ENCODE peak calls at places on chromosomes 13 and 19, in four cellular contexts. I is adrenal gland, V is transverse colon, E is PC-3. G is an unnamed sample.

GRCh38 chr19:31340059-31341025 is 8.9 kb downstream of the TSHZ3 start:
- DNase-seq in I (no peak), V (no peak), E (no peak), G (no peak)

GRCh38 chr13:41054212-41054877 is 7.0 kb upstream of the WBP4 start:
- DNase-seq in I (no peak), V (peak; percentile 42), E (peak; percentile 72), G (no peak)

GRCh38 chr13:51959773-51960172 is 51.5 kb downstream of the ATP7B start:
- DNase-seq in I (no peak), V (peak; percentile 81), E (no peak), G (no peak)

GRCh38 chr13:107373551-107373950 is 805.6 kb upstream of the ARGLU1 start:
- DNase-seq in I (no peak), V (no peak), E (peak; percentile 75), G (no peak)

GRCh38 chr19:30227661-30228112 is 144.5 kb upstream of the ZNF536 start:
- DNase-seq in I (peak; percentile 74), V (peak; percentile 57), E (peak; percentile 48), G (peak; percentile 64)

GRCh38 chr13:98272549-98272948 is 95.5 kb upstream of the RNF113B start:
- DNase-seq in I (no peak), V (no peak), E (no peak), G (no peak)

GRCh38 chr13:101520672-101521071 is 68.2 kb downstream of the ITGBL1 start:
- DNase-seq in I (no peak), V (no peak), E (peak; percentile 68), G (no peak)

GRCh38 chr19:8149261-8150094 is at the start of gene FBN3:
- DNase-seq in I (no peak), V (no peak), E (no peak), G (no peak)

GRCh38 chr13:83065136-83065535 is 817.1 kb downstream of the SLITRK1 start:
- DNase-seq in I (peak; percentile 65), V (peak; percentile 24), E (no peak), G (no peak)

GRCh38 chr19:54541712-54542111 is 31.9 kb upstream of the LILRA2 start:
- DNase-seq in I (no peak), V (no peak), E (no peak), G (no peak)

GRCh38 chr19:17580470-17581000 is 25.1 kb downstream of the COLGALT1 start:
- DNase-seq in I (no peak), V (no peak), E (no peak), G (no peak)

GRCh38 chr19:1860133-1860775 is 3.1 kb downstream of the KLF16 start:
- DNase-seq in I (peak; percentile 83), V (peak; percentile 85), E (no peak), G (no peak)

GRCh38 chr19:50679177-50680125 is 30.2 kb downstream of the C19orf81 start:
- DNase-seq in I (peak; percentile 95), V (peak; percentile 77), E (peak; percentile 88), G (peak; percentile 72)

GRCh38 chr13:108643646-108644353 is 14.4 kb downstream of the MYO16 start:
- DNase-seq in I (no peak), V (no peak), E (no peak), G (no peak)

GRCh38 chr13:95087746-95088305 is 213.4 kb downstream of the ABCC4 start:
- DNase-seq in I (no peak), V (no peak), E (peak; percentile 69), G (no peak)

GRCh38 chr19:1611353-1611752 is 6.1 kb upstream of the UQCR11 start:
- DNase-seq in I (no peak), V (no peak), E (no peak), G (no peak)

GRCh38 chr13:95185311-95185710 is 115.9 kb downstream of the ABCC4 start:
- DNase-seq in I (no peak), V (no peak), E (peak; percentile 40), G (no peak)

GRCh38 chr19:12833747-12834417 is 497 bp downstream of the RTBDN start:
- DNase-seq in I (no peak), V (peak; percentile 19), E (peak; percentile 39), G (no peak)

GRCh38 chr13:109781384-109782065 is 4.9 kb downstream of the IRS2 start:
- DNase-seq in I (peak; percentile 87), V (no peak), E (no peak), G (no peak)

GRCh38 chr19:10418281-10419199 is 1.8 kb upstream of the PDE4A start:
- DNase-seq in I (no peak), V (no peak), E (no peak), G (no peak)

DNA sequence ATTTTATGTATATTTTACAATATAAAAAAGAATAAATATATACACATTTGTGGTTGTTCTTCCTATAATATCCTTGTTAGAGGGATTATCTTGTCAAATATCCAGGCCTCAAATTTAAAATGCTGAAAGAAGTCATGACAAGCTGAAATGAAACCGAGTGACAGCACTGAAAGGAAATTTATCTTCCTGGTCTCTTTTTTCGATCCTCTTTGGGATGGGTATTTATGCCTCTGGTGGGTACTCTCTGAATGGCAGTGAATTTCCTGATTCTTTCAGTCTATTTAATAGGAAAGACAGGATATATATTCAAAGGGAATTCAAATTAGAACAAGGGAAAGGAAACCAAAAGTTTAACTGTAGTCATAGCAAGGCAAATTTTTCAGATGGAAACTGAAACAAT is 98.0 kb downstream of the DLEU7 start:
- DNase-seq in I (no peak), V (no peak), E (peak; percentile 11), G (no peak)
- TF ChIP-seq CTCF in I (no peak), V (no peak), E (peak; percentile 20), G (no peak)

DNA sequence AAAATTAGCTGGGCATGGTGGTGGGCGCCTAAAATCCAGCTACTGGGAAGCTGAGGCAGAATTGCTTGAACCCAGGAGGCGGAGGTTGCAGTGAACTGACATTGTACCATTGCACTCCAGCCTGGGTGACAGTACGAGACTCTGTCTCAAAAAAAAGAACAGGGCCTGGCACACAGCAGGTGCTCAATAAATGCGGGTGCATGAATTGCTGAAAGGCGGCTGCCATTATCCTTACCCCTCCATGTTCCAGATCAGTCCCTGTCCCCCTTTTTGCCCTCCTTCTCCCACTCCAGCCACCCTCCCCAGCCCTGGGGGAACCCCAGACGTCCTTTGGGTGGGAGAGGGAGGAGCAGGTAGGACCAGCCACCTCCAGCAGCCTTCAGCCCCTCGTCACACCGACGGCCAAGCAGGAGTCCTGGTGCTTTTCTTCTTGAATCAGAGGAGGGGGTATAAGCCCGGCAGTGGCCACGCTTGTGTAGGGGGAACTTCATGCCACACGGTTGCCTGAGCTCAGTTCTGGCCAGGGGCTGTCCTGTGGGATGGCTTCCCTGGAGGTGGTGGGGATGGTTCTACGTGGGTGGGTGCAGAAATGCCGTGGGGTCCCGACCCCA is 20.4 kb upstream of the NFIC start:
- DNase-seq in I (no peak), V (no peak), E (no peak), G (no peak)
- H3K27ac ChIP-seq in I (peak overlapping the region; percentile 84), V (peak overlapping the region; percentile 83), E (no peak overlapping the region), G (peak overlapping the region; percentile 81)

DNA sequence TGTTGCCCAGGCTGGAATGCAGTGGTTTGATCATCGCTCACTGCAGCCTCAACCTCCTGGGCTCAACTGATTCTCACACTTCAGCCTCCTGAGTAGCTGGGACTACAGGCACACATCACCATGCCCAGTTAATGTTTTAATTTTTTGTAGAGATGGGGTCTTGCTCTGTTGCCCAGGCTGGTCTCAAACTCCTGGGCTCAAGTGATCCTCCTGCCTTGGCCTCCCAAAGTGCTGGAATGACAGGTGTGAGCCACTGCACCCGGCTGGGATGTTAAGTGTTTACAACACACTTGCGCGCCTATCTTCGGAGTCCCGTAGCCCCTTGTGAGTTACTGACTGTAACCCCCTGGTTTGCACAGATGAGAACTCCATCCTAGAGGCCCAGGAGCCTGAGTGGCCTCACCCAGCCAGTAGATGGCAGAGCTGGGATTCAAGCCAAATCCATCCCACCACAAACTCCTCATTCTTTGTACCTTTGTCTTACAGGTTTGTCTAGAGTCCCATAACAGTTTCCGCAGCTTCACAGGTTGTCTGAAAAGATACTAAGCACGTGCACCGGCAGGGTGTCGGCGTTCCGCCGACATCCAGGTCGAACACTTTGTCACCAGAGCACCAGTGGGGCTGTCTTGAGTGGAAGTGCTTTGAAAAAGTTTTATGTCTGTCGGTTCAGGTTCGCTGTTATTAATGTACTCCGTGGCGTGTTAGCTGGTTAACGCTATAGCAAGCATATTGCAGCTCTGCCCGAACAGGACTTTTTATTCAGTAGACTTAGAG is 14.7 kb downstream of the MAG start:
- DNase-seq in I (no peak), V (no peak), E (peak; percentile 50), G (no peak)
- TF ChIP-seq CTCF in I (no peak), V (no peak), E (peak; percentile 43), G (no peak)

GRCh38 chr19:45114116-45114515 is 21.1 kb downstream of the PPP1R37 start:
- DNase-seq in I (no peak), V (no peak), E (no peak), G (no peak)
- H3K27ac ChIP-seq in I (no peak overlapping the region), V (peak overlapping the region; percentile 54), E (no peak overlapping the region), G (no peak overlapping the region)

DNA sequence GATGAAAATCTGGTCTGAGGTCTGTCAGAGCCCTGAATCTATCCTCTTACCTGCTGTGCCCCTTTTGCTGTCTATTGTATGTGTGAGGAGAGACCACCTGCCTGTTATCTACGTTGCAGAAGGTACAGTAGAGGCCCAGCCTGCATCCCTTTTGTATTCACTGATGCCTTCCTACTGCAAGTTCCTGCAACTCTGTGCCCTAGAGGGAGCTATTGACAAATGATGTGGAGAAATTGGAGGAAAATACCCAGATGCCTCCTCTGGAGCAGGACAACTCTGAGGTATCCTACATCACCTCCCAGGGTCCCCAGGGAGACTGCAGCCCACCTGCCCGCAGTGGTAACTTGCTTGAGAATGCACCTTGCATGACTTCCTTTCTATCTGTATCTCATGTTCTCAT is 33.7 kb downstream of the SIAH3 start:
- DNase-seq in I (no peak), V (no peak), E (peak; percentile 27), G (no peak)
- TF ChIP-seq CTCF in I (no peak), V (no peak), E (peak; percentile 44), G (no peak)

DNA sequence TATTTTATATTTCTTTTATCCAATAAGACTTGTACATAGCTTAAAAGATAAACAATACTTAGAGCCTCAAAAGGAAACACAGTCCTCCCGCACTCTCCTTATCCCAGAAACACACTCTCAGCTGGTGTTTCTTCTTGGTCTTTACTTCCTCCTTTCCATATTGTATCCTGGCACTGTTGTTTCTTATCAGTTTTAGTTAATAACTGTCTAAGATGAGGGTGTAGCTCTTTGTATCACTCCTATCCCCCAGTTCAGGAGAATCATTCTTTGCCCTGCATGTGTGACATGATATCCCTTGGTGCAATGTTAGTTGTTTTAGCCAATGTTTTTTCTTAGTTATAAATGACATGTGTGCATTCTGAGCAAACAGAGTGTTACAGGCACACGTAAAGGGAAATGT is 52.2 kb downstream of the ARHGEF7 start:
- DNase-seq in I (no peak), V (no peak), E (no peak), G (no peak)
- H3K27ac ChIP-seq in I (no peak overlapping the region), V (peak overlapping the region; percentile 50), E (no peak overlapping the region), G (no peak overlapping the region)

GRCh38 chr13:26255717-26256277 is 1.9 kb downstream of the CDK8 start:
- DNase-seq in I (no peak), V (no peak), E (peak; percentile 35), G (no peak)
- TF ChIP-seq CTCF in I (no peak), V (no peak), E (peak; percentile 56), G (peak; percentile 37)

GRCh38 chr19:46631481-46631880 is 4.5 kb downstream of the GNG8 start:
- DNase-seq in I (no peak), V (no peak), E (no peak), G (peak; percentile 67)

GRCh38 chr19:46634656-46635218 is 1.3 kb downstream of the GNG8 start:
- DNase-seq in I (no peak), V (no peak), E (no peak), G (no peak)

GRCh38 chr19:46634045-46634655 is 1.9 kb downstream of the GNG8 start:
- DNase-seq in I (peak; percentile 89), V (peak; percentile 97), E (peak; percentile 84), G (peak; percentile 65)

GRCh38 chr19:46630806-46631205 is 5.2 kb downstream of the GNG8 start:
- DNase-seq in I (no peak), V (no peak), E (no peak), G (no peak)

GRCh38 chr19:46633130-46633529 is 2.9 kb downstream of the GNG8 start:
- DNase-seq in I (no peak), V (no peak), E (no peak), G (no peak)
- H3K27ac ChIP-seq in I (no peak overlapping the region), V (no peak overlapping the region), E (no peak overlapping the region), G (no peak overlapping the region)

G was measured in left ventricle myocardium inferior.